ENCODE peak calls at places on chromosomes 13 and 19, in six cellular contexts. Q is AG09319, I is tibial nerve, A is lung, O is epithelial cell of proximal tubule, B is lower leg skin. K is an unnamed sample.

GRCh38 chr13:103883152-103883551 is 816.9 kb upstream of the SLC10A2 start:
- DNase-seq in Q (peak; percentile 0), O (peak; percentile 86), B (peak; percentile 87), A (peak; percentile 80), I (peak; percentile 75), K (peak; percentile 92)

GRCh38 chr19:35109395-35110112 is 6.1 kb upstream of the FXYD3 start:
- DNase-seq in O (no peak), B (no peak), A (no peak), Q (no peak), I (no peak), K (no peak)

GRCh38 chr19:940591-941291 is 14.9 kb downstream of the ARID3A start:
- DNase-seq in O (no peak), I (peak; percentile 55), A (peak; percentile 69), B (peak; percentile 76), Q (no peak), K (no peak)

GRCh38 chr19:4065430-4066175 is 1.1 kb downstream of the ZBTB7A start:
- DNase-seq in B (peak; percentile 93), I (peak; percentile 85), O (peak; percentile 46), A (peak; percentile 94), Q (peak; percentile 98), K (peak; percentile 99)

GRCh38 chr13:98300956-98301641 is 124.0 kb upstream of the RNF113B start:
- DNase-seq in Q (peak; percentile 14), I (no peak), O (no peak), B (no peak), A (no peak), K (no peak)

GRCh38 chr13:31774186-31774585 is 34.9 kb downstream of the RXFP2 start:
- DNase-seq in I (no peak), A (no peak), Q (no peak), O (no peak), B (no peak), K (no peak)

GRCh38 chr13:25752957-25753540 is 298.8 kb downstream of the SHISA2 start:
- DNase-seq in Q (peak; percentile 22), I (peak; percentile 43), A (peak; percentile 44), B (peak; percentile 28), O (no peak), K (no peak)

GRCh38 chr13:98291658-98292057 is 114.6 kb upstream of the RNF113B start:
- DNase-seq in O (no peak), B (no peak), A (no peak), Q (no peak), I (no peak), K (no peak)

GRCh38 chr13:24511019-24511823 is 1.4 kb downstream of the PARP4 start:
- DNase-seq in O (peak; percentile 72), A (peak; percentile 48), Q (no peak), B (no peak), I (peak; percentile 26), K (no peak)

DNA sequence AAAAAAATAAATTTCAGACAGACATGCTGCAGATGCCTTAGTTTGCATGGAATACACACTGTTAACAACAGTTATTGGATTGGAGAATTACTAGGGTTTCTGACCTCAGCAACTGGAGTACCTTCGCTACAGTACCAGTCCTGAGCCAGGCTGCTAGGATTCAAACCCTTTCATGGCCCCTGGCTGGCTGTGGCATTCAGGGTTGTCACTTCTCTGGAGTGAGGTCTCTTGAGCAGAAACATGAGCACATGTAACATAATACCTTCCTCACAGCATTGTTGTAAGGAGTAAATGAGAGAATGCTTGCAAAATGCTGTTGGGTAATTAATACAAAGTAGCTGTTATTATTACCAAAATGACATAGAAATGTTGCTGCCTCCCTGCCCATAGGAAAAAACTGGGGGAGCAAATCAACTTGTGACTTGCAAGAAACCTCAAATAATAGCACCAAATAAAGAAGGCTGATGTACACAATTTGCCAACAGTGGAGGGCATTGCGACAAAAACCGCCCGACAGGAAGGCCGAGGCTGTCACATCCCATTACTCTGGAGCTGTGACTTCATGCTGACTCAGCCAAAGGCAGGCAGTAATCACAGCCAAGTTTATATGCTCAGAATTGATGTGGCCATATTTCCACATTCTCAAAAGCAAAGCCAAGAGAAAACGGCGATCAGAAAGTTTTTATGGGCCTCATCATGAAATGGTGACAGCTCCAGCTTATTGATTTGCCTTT is 100.4 kb downstream of the RFC3 start:
- DNase-seq in A (no peak), Q (peak; percentile 70), B (no peak), O (peak; percentile 13), I (no peak), K (no peak)
- TF ChIP-seq CTCF in A (no peak), Q (no peak), B (no peak), O (no peak), I (no peak), K (no peak)

GRCh38 chr13:86831084-86831483 is 840.1 kb upstream of the SLITRK5 start:
- DNase-seq in B (no peak), A (no peak), O (no peak), Q (no peak), I (no peak), K (no peak)
- TF ChIP-seq CTCF in B (no peak), A (no peak), O (no peak), Q (no peak), I (no peak), K (no peak)

DNA sequence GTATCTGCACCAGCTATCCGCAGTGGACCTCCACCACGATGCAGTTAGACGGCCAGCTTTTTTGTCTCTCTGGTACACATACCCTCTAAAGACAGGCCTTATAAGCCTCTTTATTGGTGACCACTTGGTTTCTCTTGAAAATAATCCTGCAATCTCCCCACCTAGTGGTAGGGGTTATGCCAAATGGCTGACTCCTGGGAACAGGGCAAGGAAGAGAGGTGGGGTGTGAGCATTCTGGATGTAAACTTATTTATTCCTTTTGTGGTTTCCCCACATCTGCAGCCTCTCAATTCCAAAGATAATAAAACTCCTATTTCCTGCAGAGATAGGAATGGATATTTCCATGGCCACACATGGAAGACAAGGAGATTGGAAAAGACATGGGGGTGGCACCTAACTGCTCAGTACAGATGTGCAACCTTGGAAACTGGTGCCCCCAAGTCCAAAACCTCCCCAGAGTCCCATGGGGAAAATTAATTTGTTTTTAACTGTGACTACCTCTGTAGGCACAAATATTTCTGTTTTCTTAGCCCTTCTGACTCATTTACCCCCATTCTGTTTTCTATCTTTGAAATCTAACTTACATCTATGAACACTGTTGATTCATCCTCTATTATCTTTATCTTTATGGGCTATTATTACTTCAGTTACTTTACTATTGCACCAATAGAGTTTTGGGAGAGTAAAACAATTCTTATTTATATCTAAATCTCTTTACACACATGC is 112.7 kb upstream of the TSHZ3 start:
- DNase-seq in B (no peak), O (no peak), I (no peak), A (no peak), Q (no peak), K (no peak)
- TF ChIP-seq CTCF in B (no peak), O (no peak), I (no peak), A (no peak), Q (peak; percentile 31), K (no peak)

DNA sequence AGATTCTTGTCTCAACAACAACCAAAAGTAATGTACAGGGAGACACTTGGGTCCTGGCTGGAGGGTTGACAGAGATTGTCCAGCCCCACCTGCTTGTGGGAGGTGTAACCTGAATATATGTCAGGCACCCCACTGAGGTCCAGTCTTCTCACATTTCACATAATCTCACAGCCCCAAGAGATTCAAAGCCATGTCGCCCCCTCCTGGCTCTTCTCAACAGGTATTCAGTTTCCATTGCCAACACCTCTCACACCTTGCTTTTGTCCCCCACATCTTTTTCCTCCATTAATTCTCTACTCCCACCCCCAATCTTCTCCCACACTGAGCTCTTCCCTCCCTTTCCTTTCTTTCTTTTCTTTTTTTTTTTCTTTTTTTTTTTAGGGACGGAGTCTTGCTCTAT is 11.2 kb downstream of the UNC13A start:
- DNase-seq in I (no peak), B (no peak), O (no peak), A (no peak), Q (no peak), K (no peak)
- TF ChIP-seq CTCF in I (no peak), B (no peak), O (peak; percentile 54), A (no peak), Q (no peak), K (no peak)

GRCh38 chr19:29119582-29119981 is 93.4 kb downstream of the UQCRFS1 start:
- DNase-seq in A (no peak), I (no peak), Q (no peak), O (no peak), B (no peak), K (no peak)
- TF ChIP-seq CTCF in A (no peak), I (no peak), Q (peak; percentile 21), O (peak; percentile 66), B (no peak), K (no peak)

DNA sequence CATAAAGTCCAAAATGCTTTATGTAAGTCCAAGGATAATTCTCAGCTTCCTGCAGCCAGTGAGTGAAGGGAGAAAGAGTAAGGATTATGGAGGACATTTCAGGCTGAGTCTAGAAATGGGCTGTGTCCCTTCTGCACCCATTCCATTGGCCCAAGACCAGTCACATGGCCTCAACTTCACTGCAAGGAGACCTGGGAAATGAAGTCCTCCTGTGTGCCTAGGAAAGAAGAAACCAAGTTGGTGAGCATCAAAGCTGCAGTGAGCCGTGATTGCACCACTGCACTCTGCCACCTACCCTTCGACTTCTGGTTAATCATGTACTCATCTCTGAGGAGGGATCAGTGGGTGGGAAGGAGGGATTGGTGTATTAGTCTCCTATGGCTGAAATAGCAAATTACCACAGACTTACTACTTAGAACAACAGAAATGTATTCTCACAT is 3.6 kb upstream of the CD37 start:
- DNase-seq in A (no peak), B (no peak), O (peak; percentile 70), Q (no peak), I (no peak), K (no peak)
- TF ChIP-seq CTCF in A (no peak), B (no peak), O (no peak), Q (no peak), I (no peak), K (no peak)

DNA sequence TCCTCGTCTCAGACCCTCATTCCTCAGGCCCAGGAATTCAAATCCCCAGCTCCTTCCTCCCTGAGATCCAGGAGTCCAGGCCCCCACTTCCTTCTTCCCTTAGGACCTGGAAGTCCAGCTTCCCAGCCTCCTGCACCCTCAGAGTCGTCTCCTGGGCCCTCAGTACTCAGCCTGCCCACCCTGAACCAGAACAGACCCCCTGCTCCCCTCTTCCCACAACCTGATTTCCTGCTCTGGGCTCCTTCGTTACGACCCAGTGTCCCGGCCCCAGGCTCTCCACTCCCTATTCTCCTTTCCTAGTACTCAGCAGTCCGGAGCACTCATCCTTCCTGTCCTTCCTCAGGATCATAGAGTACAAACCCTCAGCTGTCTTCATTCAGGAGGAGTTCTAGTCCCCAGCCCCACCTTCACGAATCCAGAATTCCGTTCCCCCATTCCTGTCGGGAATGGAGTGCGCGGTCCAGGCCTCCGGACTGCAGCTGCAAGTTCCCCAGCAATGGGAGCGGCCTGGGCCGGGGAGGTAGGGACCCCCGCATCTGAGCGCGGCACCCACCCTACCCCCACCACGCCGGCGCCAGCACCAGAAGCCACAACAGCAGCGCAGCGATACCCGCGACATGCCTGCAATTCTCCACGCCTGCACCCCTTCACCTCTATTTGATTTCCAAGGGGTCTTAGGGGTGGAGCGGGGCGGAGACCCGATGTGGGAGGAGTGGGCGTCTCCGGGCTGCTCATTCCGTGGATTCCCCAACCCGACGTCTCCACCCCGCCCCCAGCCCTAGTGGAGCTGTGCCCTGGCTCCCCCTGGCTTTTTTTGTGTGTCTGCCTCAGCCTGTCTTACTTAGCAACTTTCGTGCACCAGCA is 12.7 kb downstream of the EGLN2 start:
- DNase-seq in O (no peak), I (no peak), B (no peak), Q (no peak), A (no peak), K (no peak)
- TF ChIP-seq CTCF in O (no peak), I (no peak), B (no peak), Q (no peak), A (no peak), K (no peak)

DNA sequence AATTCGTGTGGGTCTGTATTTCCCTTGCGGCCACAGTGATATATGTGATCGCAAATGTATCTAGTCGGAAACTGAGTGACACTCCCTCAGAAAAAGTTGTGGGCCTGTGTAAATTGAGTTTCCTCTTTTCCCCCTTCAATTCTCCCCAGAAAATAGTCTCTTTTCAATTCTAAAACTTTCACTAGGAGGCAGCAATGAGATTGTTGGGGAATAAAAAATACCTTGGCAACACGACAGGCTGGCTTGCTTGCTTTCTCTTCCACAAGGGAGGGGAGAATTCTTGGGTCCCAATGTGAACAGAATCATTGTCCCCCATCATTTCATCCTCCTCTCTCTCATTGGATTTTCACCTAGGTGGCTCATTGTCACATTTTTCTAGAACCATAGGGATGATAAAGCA is 3.7 kb upstream of the SOX21 start:
- DNase-seq in O (no peak), I (no peak), A (no peak), B (no peak), Q (no peak), K (no peak)
- TF ChIP-seq CTCF in O (peak; percentile 25), I (no peak), A (no peak), B (no peak), Q (peak; percentile 3), K (no peak)

K was measured in osteocyte.